ENCODE peak calls at places on chromosomes 6 and 20, in nine cellular contexts. P is HEK293T; K is BJ; Y is anterior cingulate cortex; J is lung microvascular endothelial cell; R is stimulated activated CD4-positive, alpha-beta T cell treated with anti-CD3 and anti-CD28 coated beads, Interleukin-1b, Interleukin-23, amount 100 ng/mL, for 24 hours; Q is skeletal muscle cell; I is globus pallidus; O is GM12878. S is an unnamed sample.

GRCh38 chr6:22437665-22438064 is 131.7 kb upstream of the HDGFL1 start:
- DNase-seq in P (no peak), K (no peak), Y (no peak), J (no peak), R (no peak), Q (no peak), I (no peak), O (no peak), S (no peak)

GRCh38 chr6:39313526-39314272 is 520 bp downstream of the KCNK17 start:
- DNase-seq in P (no peak), K (no peak), Y (no peak), J (no peak), R (no peak), Q (no peak), I (no peak), O (no peak), S (peak; percentile 28)

GRCh38 chr20:33351696-33352095 is 49.6 kb downstream of the CDK5RAP1 start:
- DNase-seq in P (no peak), K (no peak), Y (no peak), J (no peak), R (no peak), Q (no peak), I (no peak), O (no peak), S (no peak)

GRCh38 chr20:4084096-4084495 is 68.7 kb upstream of the RNF24 start:
- DNase-seq in P (peak; percentile 1), K (no peak), Y (no peak), J (no peak), R (no peak), Q (no peak), I (no peak), O (no peak), S (no peak)

GRCh38 chr6:61044011-61044410 is 1242.0 kb downstream of the KHDRBS2 start:
- DNase-seq in P (no peak), K (no peak), Y (no peak), J (no peak), R (no peak), Q (no peak), I (no peak), O (no peak), S (no peak)

GRCh38 chr6:168270274-168271174 is 49.1 kb downstream of the DACT2 start:
- DNase-seq in P (no peak), K (no peak), Y (no peak), J (no peak), R (no peak), Q (no peak), I (no peak), O (no peak), S (no peak)

GRCh38 chr6:146154197-146154596 is 125.3 kb downstream of the GRM1 start:
- DNase-seq in P (no peak), K (no peak), Y (no peak), J (peak; percentile 37), R (no peak), Q (no peak), I (no peak), O (no peak), S (no peak)

GRCh38 chr20:44188752-44189151 is 1.8 kb upstream of the JPH2 start:
- DNase-seq in P (no peak), K (no peak), Y (no peak), J (no peak), R (no peak), Q (no peak), I (no peak), O (no peak), S (no peak)

GRCh38 chr6:155041781-155042279 is 46.7 kb downstream of the TIAM2 start:
- DNase-seq in P (no peak), K (no peak), Y (no peak), J (peak; percentile 7), R (no peak), Q (no peak), I (no peak), O (no peak), S (no peak)

GRCh38 chr6:142827356-142827755 is 117.6 kb downstream of the HIVEP2 start:
- DNase-seq in P (no peak), K (no peak), Y (no peak), J (peak; percentile 97), R (no peak), Q (no peak), I (no peak), O (no peak), S (no peak)

GRCh38 chr6:28134015-28134414 is 7.7 kb upstream of the ZKSCAN8 start:
- DNase-seq in P (no peak), K (no peak), Y (no peak), J (peak; percentile 61), R (no peak), Q (no peak), I (no peak), O (no peak), S (no peak)

GRCh38 chr6:5398530-5398929 is 137.2 kb downstream of the FARS2 start:
- DNase-seq in P (peak; percentile 14), K (no peak), Y (no peak), J (peak; percentile 60), R (no peak), Q (peak; percentile 14), I (peak; percentile 30), O (no peak), S (no peak)

GRCh38 chr6:13591205-13591921 is 17.0 kb downstream of the SIRT5 start:
- DNase-seq in P (no peak), K (no peak), Y (no peak), J (no peak), R (no peak), Q (no peak), I (no peak), O (no peak), S (no peak)

GRCh38 chr6:56683882-56684281 is 41.2 kb upstream of the DST start:
- DNase-seq in P (no peak), K (peak; percentile 69), Y (no peak), J (peak; percentile 81), R (no peak), Q (peak; percentile 77), I (no peak), O (no peak), S (no peak)

GRCh38 chr20:6157345-6157744 is 34.5 kb upstream of the FERMT1 start:
- DNase-seq in P (no peak), K (no peak), Y (no peak), J (peak; percentile 10), R (no peak), Q (no peak), I (no peak), O (no peak), S (no peak)

GRCh38 chr6:1960484-1961142 is 284.8 kb downstream of the GMDS start:
- DNase-seq in P (no peak), K (no peak), Y (no peak), J (no peak), R (no peak), Q (no peak), I (no peak), O (no peak), S (no peak)